ENCODE peak calls at places on chromosomes 2 and 18, in nine cellular contexts. P, N, L, E, H, T, W, K and S are unnamed samples.

GRCh38 chr2:72118386-72118785 is 29.3 kb downstream of the CYP26B1 start:
- DNase-seq in L (no peak), T (no peak), K (no peak), H (no peak), E (no peak), W (no peak), N (no peak), P (peak), S (no peak)

GRCh38 chr2:15667579-15668556 is 76.2 kb downstream of the DDX1 start:
- DNase-seq in P (no peak), K (no peak), H (peak), T (no peak), W (no peak), L (no peak), E (no peak), N (no peak), S (no peak)

GRCh38 chr2:15383695-15384350 is 177.3 kb downstream of the NBAS start:
- DNase-seq in T (no peak), K (no peak), L (peak), H (no peak), W (no peak), E (no peak), P (no peak), N (no peak), S (no peak)

GRCh38 chr2:174729797-174730529 is 34.3 kb downstream of the CHRNA1 start:
- DNase-seq in K (no peak), T (no peak), L (peak), E (no peak), W (no peak), N (peak), P (peak), H (no peak), S (no peak)

GRCh38 chr18:28365406-28365805 is 188.5 kb upstream of the CDH2 start:
- DNase-seq in W (peak), H (peak), T (no peak), P (no peak), N (no peak), L (no peak), E (peak), K (no peak), S (no peak)

GRCh38 chr2:170123593-170123992 is 54.4 kb upstream of the MYO3B start:
- DNase-seq in K (peak), L (no peak), T (no peak), P (no peak), H (no peak), N (no peak), E (no peak), W (no peak), S (no peak)

GRCh38 chr2:218381916-218382366 is at the start of gene SLC11A1:
- DNase-seq in T (peak), N (no peak), H (no peak), P (no peak), K (no peak), W (peak), L (no peak), E (no peak), S (peak)

GRCh38 chr2:197205590-197206215 is 104.9 kb downstream of the ANKRD44 start:
- DNase-seq in P (peak), L (no peak), N (peak), K (no peak), H (no peak), T (no peak), W (no peak), E (no peak), S (no peak)

GRCh38 chr2:212842544-212843185 is 304.1 kb upstream of the ERBB4 start:
- DNase-seq in P (no peak), W (no peak), N (no peak), H (peak), L (no peak), K (no peak), T (no peak), E (no peak), S (no peak)

GRCh38 chr2:173657996-173658717 is 303.5 kb downstream of the CDCA7 start:
- DNase-seq in W (no peak), P (no peak), K (no peak), E (peak), N (no peak), L (no peak), H (peak), T (no peak), S (no peak)